ENCODE peak calls at places on chromosomes 7 and 10, in five cellular contexts. R, Y, S, T and V are unnamed samples.

GRCh38 chr10:126702181-126702580 is 31.7 kb upstream of the C10orf90 start:
- DNase-seq in R (no peak), Y (no peak), T (no peak), S (no peak), V (peak)

GRCh38 chr10:130686680-130687300 is 550.6 kb downstream of the GLRX3 start:
- DNase-seq in S (peak), T (peak), Y (peak), R (peak), V (no peak)

GRCh38 chr7:87148332-87148955 is 3.8 kb upstream of the DMTF1 start:
- DNase-seq in T (no peak), S (no peak), R (peak), Y (no peak), V (peak)

GRCh38 chr10:19097151-19097550 is 48.5 kb downstream of the MALRD1 start:
- DNase-seq in R (no peak), Y (no peak), T (no peak), S (no peak), V (peak)

GRCh38 chr7:80815733-80816132 is 103.1 kb downstream of the SEMA3C start:
- DNase-seq in Y (no peak), S (no peak), T (no peak), R (no peak), V (peak)

GRCh38 chr10:17787087-17787942 is 21.8 kb upstream of the MRC1 start:
- DNase-seq in S (no peak), Y (no peak), R (peak), T (peak), V (peak)

GRCh38 chr7:28096713-28097112 is 83.9 kb downstream of the JAZF1 start:
- DNase-seq in T (no peak), S (peak), Y (peak), R (peak), V (peak)

GRCh38 chr10:130169136-130169888 is 33.1 kb downstream of the GLRX3 start:
- DNase-seq in T (no peak), S (no peak), R (no peak), Y (no peak), V (peak)

GRCh38 chr7:24756545-24756988 is 697 bp downstream of the GSDME start:
- DNase-seq in R (no peak), S (no peak), Y (no peak), T (no peak), V (peak)

GRCh38 chr10:11218395-11218794 is 200.7 kb downstream of the CELF2 start:
- DNase-seq in R (no peak), Y (no peak), T (no peak), S (no peak), V (no peak)

GRCh38 chr7:151711906-151712771 is 164.8 kb downstream of the PRKAG2 start:
- DNase-seq in T (no peak), S (no peak), R (no peak), Y (no peak), V (no peak)

GRCh38 chr10:113362645-113363091 is 190.2 kb upstream of the HABP2 start:
- DNase-seq in S (no peak), T (no peak), R (no peak), Y (no peak), V (no peak)

GRCh38 chr10:5142199-5142598 is 42.8 kb downstream of the AKR1C8 start:
- DNase-seq in Y (no peak), R (no peak), T (no peak), S (peak), V (no peak)

GRCh38 chr10:106930751-106931150 is 233.8 kb downstream of the SORCS1 start:
- DNase-seq in R (no peak), S (no peak), Y (no peak), T (no peak), V (no peak)

GRCh38 chr10:97207131-97207530 is 21.4 kb upstream of the SLIT1 start:
- DNase-seq in R (no peak), Y (no peak), S (no peak), T (no peak), V (no peak)

GRCh38 chr7:25259487-25260243 is 31.4 kb upstream of the NPVF start:
- DNase-seq in S (peak), R (peak), Y (peak), T (peak), V (peak)

GRCh38 chr10:129867780-129868179 is 96.3 kb downstream of the EBF3 start:
- DNase-seq in T (no peak), S (no peak), Y (no peak), R (no peak), V (no peak)

GRCh38 chr10:34908472-34908871 is 93.4 kb upstream of the PARD3 start:
- DNase-seq in Y (no peak), T (no peak), S (no peak), R (no peak), V (peak)

GRCh38 chr7:65503434-65504152 is 129.9 kb downstream of the ZNF92 start:
- DNase-seq in S (no peak), R (no peak), T (no peak), Y (no peak), V (no peak)

GRCh38 chr7:85924062-85924461 is 719.6 kb upstream of the GRM3 start:
- DNase-seq in R (no peak), T (no peak), S (peak), Y (no peak), V (no peak)

GRCh38 chr10:131868436-131868835 is 32.4 kb upstream of the PPP2R2D start:
- DNase-seq in R (no peak), T (no peak), S (no peak), Y (no peak), V (no peak)

GRCh38 chr7:65221683-65222082 is 152.0 kb upstream of the ZNF92 start:
- DNase-seq in S (no peak), Y (no peak), R (no peak), T (no peak), V (no peak)

GRCh38 chr7:91355680-91356435 is 91.6 kb downstream of the FZD1 start:
- DNase-seq in Y (no peak), R (no peak), T (peak), S (no peak), V (no peak)

GRCh38 chr10:125343118-125343752 is 182.9 kb upstream of the CTBP2 start:
- DNase-seq in R (peak), S (peak), T (no peak), Y (no peak), V (peak)

GRCh38 chr10:22620140-22620857 is 94.1 kb downstream of the PIP4K2A start:
- DNase-seq in Y (no peak), S (no peak), R (peak), T (no peak), V (peak)

GRCh38 chr7:5354460-5355279 is 69.0 kb downstream of the TNRC18 start:
- DNase-seq in Y (no peak), S (no peak), T (no peak), R (no peak), V (peak)

GRCh38 chr7:42219447-42219846 is 17.6 kb downstream of the GLI3 start:
- DNase-seq in R (no peak), Y (no peak), T (no peak), S (no peak), V (no peak)

GRCh38 chr10:59435707-59436106 is 73.4 kb upstream of the FAM13C start:
- DNase-seq in Y (no peak), R (no peak), T (no peak), S (no peak), V (no peak)

GRCh38 chr10:89262331-89263020 is 10.9 kb upstream of the LIPA start:
- DNase-seq in R (peak), Y (no peak), S (no peak), T (no peak), V (peak)

GRCh38 chr7:135165862-135166261 is 4.6 kb downstream of the CYREN start:
- DNase-seq in T (no peak), R (no peak), S (no peak), Y (no peak), V (no peak)

GRCh38 chr10:47024399-47025252 is 113.4 kb downstream of the PTPN20 start:
- DNase-seq in S (peak), T (peak), R (peak), Y (peak), V (peak)

GRCh38 chr7:107506683-107507339 is 37.0 kb downstream of the GPR22 start:
- DNase-seq in S (no peak), T (no peak), Y (no peak), R (no peak), V (peak)

GRCh38 chr7:99694201-99694911 is 14.6 kb upstream of the CYP3A5 start:
- DNase-seq in Y (peak), T (no peak), R (no peak), S (peak), V (no peak)

GRCh38 chr7:99693100-99693426 is 13.3 kb upstream of the CYP3A5 start:
- DNase-seq in Y (no peak), S (no peak), R (no peak), T (no peak), V (no peak)

GRCh38 chr7:99694912-99695304 is 15.1 kb upstream of the CYP3A5 start:
- DNase-seq in S (no peak), R (no peak), T (no peak), Y (no peak), V (no peak)

GRCh38 chr7:99693427-99694200 is 13.8 kb upstream of the CYP3A5 start:
- DNase-seq in S (peak), R (peak), T (no peak), Y (peak), V (no peak)
- TF ChIP-seq MAFK in S (no peak), R (no peak), T (no peak), Y (peak), V (no peak)

GRCh38 chr7:48366096-48366495 is 194.8 kb downstream of the ABCA13 start:
- DNase-seq in Y (no peak), T (no peak), S (no peak), R (no peak), V (no peak)
- TF ChIP-seq MAFK in Y (no peak), T (no peak), S (no peak), R (no peak), V (no peak)

DNA sequence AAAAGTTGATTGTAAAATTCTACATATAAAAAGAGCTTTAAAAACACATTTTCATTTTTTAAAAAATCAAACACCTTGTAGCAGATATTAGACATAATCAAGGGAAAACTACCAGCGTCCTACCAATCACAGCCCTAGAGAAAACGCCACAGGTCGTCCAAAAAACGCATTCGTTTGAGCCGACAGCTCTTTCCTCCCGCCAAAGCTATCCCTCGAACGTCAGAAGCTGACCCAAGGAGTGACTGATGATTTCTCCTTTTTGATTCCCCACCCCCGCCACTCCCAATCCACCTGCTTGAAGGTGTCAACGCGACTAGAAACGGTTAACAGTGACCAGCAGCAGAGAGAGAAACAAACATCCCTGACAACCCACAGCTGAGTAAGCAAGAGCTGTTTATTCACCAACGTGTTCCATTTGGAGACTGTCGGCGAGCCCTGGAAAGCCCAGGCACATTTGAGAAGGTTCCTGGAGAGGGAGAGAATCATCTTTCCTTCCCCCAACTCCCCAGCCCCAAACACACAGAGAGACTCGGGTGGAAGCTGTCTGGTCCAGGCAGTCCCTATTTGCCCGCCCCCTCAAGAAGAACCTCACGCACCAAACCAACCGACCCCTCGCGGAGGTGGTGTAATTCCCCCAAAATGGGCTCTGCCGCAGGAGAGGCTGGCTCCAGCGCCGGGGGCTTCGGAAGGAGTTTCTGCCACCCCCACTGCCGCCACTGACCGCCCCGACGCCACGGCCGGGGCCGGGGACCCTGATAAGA is 622 bp downstream of the CPEB3 start:
- DNase-seq in Y (peak), R (peak), S (peak), T (no peak), V (peak)
- TF ChIP-seq MAFK in Y (no peak), R (no peak), S (no peak), T (no peak), V (peak)

DNA sequence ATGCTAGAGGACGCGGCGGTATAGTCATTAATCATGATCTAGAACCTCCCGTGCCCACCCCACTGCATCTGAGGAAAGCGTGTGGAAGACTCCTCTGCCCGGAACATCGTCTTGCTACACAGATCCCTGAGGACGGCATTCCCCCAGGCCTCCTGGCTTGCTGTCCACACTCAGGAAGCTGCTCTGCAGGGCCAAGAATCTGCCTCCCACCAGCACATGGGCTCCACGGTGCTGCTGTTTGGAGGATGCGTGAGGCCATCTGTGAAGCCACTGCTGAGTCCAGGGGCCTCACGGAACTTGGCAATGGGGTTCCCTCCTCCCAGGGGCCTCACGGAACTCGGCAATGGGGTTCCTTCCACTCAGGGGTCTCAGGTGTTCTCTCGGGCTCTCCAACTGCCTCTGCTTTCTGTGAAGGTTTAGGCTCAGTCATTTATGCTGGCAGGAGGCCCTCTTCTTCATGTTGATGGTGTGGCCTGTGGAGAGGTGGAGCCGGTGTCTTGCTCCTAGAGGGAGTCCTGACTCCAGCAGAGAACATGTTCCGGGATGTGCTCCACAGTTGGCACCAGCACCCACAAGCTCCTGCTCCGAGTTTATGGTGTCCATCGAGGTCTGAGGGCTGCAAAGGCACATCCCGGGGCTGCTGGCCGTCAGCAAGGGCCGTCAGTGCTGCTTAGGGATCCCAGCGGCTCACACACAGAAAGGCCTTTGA is 273.3 kb downstream of the DNAJB6 start:
- DNase-seq in S (no peak), Y (no peak), T (no peak), R (no peak), V (no peak)
- TF ChIP-seq MAFK in S (no peak), Y (no peak), T (no peak), R (no peak), V (no peak)

DNA sequence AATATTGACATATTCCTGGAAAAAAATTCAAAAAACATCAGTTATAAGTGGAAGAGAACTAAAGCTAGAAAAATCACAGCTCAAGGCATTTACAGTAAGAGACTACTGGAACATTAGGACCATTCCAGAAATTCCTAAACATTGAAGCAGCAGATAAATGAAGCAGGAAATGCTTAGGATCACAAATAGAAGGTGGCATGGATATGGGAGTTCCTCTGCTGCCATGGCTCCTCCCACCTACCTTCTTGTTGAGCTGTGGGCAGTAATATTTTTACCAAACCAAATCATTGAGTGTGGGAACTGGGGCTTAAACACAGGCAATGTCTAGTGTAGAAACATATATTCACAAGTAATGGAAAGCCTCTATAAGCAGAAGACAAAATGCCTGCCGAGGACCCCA is 292.8 kb downstream of the ANKRD7 start:
- DNase-seq in Y (no peak), S (no peak), T (no peak), R (no peak), V (no peak)
- TF ChIP-seq MAFK in Y (no peak), S (no peak), T (no peak), R (no peak), V (no peak)

DNA sequence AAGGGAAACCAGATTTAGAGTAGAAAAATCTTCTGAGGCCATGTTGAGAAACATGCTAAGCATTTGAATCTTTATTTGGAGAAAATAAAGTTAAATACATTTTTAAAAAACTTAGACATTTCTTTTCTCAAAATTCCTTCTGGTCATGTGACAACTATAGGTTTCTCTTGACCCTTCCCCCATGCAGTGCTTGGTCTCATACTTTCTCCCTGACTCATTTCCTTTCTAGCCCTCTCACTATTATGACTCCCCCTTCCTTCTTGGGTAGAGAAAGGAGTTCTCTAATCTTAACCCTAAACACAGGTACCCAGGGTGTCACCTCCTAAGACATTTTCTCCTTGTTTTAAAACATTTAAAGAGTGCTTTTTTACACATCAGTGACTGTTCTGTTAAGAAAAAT is 179.5 kb upstream of the TMEM106B start:
- DNase-seq in R (peak), S (no peak), Y (no peak), T (no peak), V (peak)
- TF ChIP-seq MAFK in R (no peak), S (no peak), Y (no peak), T (no peak), V (no peak)